ENCODE peak calls at places on chromosomes 13 and 19, in seven cellular contexts. One of them, this sample, is unnamed.

GRCh38 chr13:64428196-64428595 is 2801.9 kb downstream of the PCDH9 start:
- DNase-seq in tibial artery: no peak
- DNase-seq in heart left ventricle: no peak
- DNase-seq in DND-41: no peak
- DNase-seq in A549: peak; percentile 1
- DNase-seq in CD8-positive, alpha-beta memory T cell: no peak
- DNase-seq in CD4-positive, alpha-beta memory T cell: no peak
- DNase-seq in this sample: no peak

GRCh38 chr13:66994498-66995365 is 235.4 kb downstream of the PCDH9 start:
- DNase-seq in DND-41: no peak
- DNase-seq in CD8-positive, alpha-beta memory T cell: no peak
- DNase-seq in CD4-positive, alpha-beta memory T cell: no peak
- DNase-seq in A549: peak; percentile 17
- DNase-seq in tibial artery: no peak
- DNase-seq in heart left ventricle: no peak
- DNase-seq in this sample: peak; percentile 2

GRCh38 chr13:64633948-64634347 is 2596.2 kb downstream of the PCDH9 start:
- DNase-seq in CD8-positive, alpha-beta memory T cell: no peak
- DNase-seq in CD4-positive, alpha-beta memory T cell: no peak
- DNase-seq in heart left ventricle: no peak
- DNase-seq in DND-41: no peak
- DNase-seq in A549: no peak
- DNase-seq in tibial artery: no peak
- DNase-seq in this sample: no peak

GRCh38 chr19:43751466-43752220 is 3.1 kb downstream of the SMG9 start:
- DNase-seq in CD4-positive, alpha-beta memory T cell: no peak
- DNase-seq in DND-41: no peak
- DNase-seq in tibial artery: no peak
- DNase-seq in heart left ventricle: no peak
- DNase-seq in A549: no peak
- DNase-seq in CD8-positive, alpha-beta memory T cell: no peak
- DNase-seq in this sample: no peak

GRCh38 chr13:25821761-25822160 is 230.1 kb downstream of the SHISA2 start:
- DNase-seq in DND-41: no peak
- DNase-seq in heart left ventricle: no peak
- DNase-seq in CD4-positive, alpha-beta memory T cell: no peak
- DNase-seq in tibial artery: no peak
- DNase-seq in CD8-positive, alpha-beta memory T cell: no peak
- DNase-seq in A549: no peak
- DNase-seq in this sample: no peak

GRCh38 chr19:46213156-46213555 is 16.4 kb upstream of the IGFL1 start:
- DNase-seq in CD4-positive, alpha-beta memory T cell: no peak
- DNase-seq in tibial artery: no peak
- DNase-seq in DND-41: no peak
- DNase-seq in heart left ventricle: no peak
- DNase-seq in CD8-positive, alpha-beta memory T cell: no peak
- DNase-seq in A549: peak; percentile 50
- DNase-seq in this sample: no peak

GRCh38 chr13:48043789-48044503 is 6.4 kb downstream of the NUDT15 start:
- DNase-seq in CD8-positive, alpha-beta memory T cell: no peak
- DNase-seq in DND-41: no peak
- DNase-seq in heart left ventricle: no peak
- DNase-seq in CD4-positive, alpha-beta memory T cell: peak; percentile 1
- DNase-seq in tibial artery: no peak
- DNase-seq in A549: no peak
- DNase-seq in this sample: peak; percentile 70

GRCh38 chr19:29934781-29935180 is 7.3 kb upstream of the URI1 start:
- DNase-seq in A549: no peak
- DNase-seq in tibial artery: no peak
- DNase-seq in DND-41: no peak
- DNase-seq in heart left ventricle: no peak
- DNase-seq in CD4-positive, alpha-beta memory T cell: no peak
- DNase-seq in CD8-positive, alpha-beta memory T cell: no peak
- DNase-seq in this sample: no peak

GRCh38 chr13:30744056-30744684 is 8.8 kb downstream of the ALOX5AP start:
- DNase-seq in CD8-positive, alpha-beta memory T cell: peak; percentile 82
- DNase-seq in A549: peak; percentile 35
- DNase-seq in CD4-positive, alpha-beta memory T cell: peak; percentile 94
- DNase-seq in tibial artery: no peak
- DNase-seq in DND-41: peak; percentile 83
- DNase-seq in heart left ventricle: peak; percentile 40
- DNase-seq in this sample: peak; percentile 90
- H3K4me1 ChIP-seq in CD8-positive, alpha-beta memory T cell: peaks cover 64% of the 10 kb centered on the region
- H3K4me1 ChIP-seq in A549: peaks cover 70% of the 10 kb centered on the region
- H3K4me1 ChIP-seq in CD4-positive, alpha-beta memory T cell: peaks cover 65% of the 10 kb centered on the region
- H3K4me1 ChIP-seq in tibial artery: peaks cover 3% of the 10 kb centered on the region
- H3K4me1 ChIP-seq in DND-41: peaks cover 26% of the 10 kb centered on the region
- H3K4me1 ChIP-seq in heart left ventricle: peaks cover 34% of the 10 kb centered on the region
- H3K4me1 ChIP-seq in this sample: peaks cover 32% of the 10 kb centered on the region

GRCh38 chr13:33510350-33510749 is 224.8 kb upstream of the STARD13 start:
- DNase-seq in DND-41: no peak
- DNase-seq in tibial artery: no peak
- DNase-seq in CD8-positive, alpha-beta memory T cell: no peak
- DNase-seq in heart left ventricle: no peak
- DNase-seq in A549: no peak
- DNase-seq in CD4-positive, alpha-beta memory T cell: no peak
- DNase-seq in this sample: no peak
- H3K27ac ChIP-seq in DND-41: no peak overlapping the region
- H3K27ac ChIP-seq in tibial artery: peak overlapping the region; percentile 89
- H3K27ac ChIP-seq in CD8-positive, alpha-beta memory T cell: no peak overlapping the region
- H3K27ac ChIP-seq in heart left ventricle: peak overlapping the region; percentile 89
- H3K27ac ChIP-seq in A549: no peak overlapping the region
- H3K27ac ChIP-seq in CD4-positive, alpha-beta memory T cell: no peak overlapping the region
- H3K27ac ChIP-seq in this sample: no peak overlapping the region

DNA sequence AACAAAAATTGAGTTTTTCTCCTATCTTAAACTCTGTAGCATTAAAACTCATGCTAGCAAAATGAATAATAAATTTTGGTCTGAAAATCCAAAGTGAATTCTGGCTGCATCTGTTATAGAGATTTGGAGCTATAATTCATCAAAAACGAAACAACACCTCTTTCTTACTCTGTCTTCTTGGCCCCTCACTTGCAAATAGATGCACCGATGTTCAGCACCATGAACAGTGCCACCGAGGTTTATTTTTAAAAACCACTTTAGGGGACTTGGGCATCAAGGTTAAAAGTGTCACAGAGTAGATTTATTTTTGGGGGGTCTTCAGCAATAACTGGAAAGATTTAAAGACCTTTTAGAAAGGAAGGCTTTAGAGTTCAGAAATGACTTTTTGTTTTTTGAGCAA is 26.1 kb upstream of the EID2 start:
- DNase-seq in CD4-positive, alpha-beta memory T cell: no peak
- DNase-seq in CD8-positive, alpha-beta memory T cell: no peak
- DNase-seq in DND-41: no peak
- DNase-seq in heart left ventricle: no peak
- DNase-seq in A549: no peak
- DNase-seq in tibial artery: no peak
- DNase-seq in this sample: no peak
- H3K4me1 ChIP-seq in CD4-positive, alpha-beta memory T cell: no peaks in the 10 kb centered on the region
- H3K4me1 ChIP-seq in CD8-positive, alpha-beta memory T cell: no peaks in the 10 kb centered on the region
- H3K4me1 ChIP-seq in DND-41: no peaks in the 10 kb centered on the region
- H3K4me1 ChIP-seq in heart left ventricle: no peaks in the 10 kb centered on the region
- H3K4me1 ChIP-seq in A549: peaks cover 7% of the 10 kb centered on the region
- H3K4me1 ChIP-seq in tibial artery: no peaks in the 10 kb centered on the region
- H3K4me1 ChIP-seq in this sample: no peaks in the 10 kb centered on the region

DNA sequence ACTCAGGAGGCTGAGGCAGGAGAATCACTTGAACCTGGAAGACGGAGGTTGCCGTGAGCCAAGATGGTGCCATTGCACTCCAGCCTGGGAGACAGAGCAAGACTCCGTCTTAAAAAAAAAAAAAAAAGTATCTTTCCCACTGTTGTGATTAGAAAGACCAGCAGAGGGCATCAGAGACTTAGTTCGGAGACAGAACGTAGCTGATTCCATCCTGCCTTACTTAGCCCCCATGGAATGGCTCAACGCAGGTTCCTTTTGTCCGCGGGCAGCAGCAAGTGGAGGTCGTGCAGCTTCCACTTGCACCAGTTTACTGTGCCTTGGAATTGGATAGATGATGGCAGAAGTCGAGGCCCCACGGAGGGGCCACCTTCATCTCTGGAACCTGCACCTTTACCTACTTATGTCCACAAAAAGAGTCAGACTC is 8.1 kb downstream of the TIMM29 start:
- DNase-seq in CD4-positive, alpha-beta memory T cell: peak; percentile 63
- DNase-seq in tibial artery: no peak
- DNase-seq in CD8-positive, alpha-beta memory T cell: peak; percentile 63
- DNase-seq in heart left ventricle: no peak
- DNase-seq in DND-41: peak; percentile 54
- DNase-seq in A549: peak; percentile 75
- DNase-seq in this sample: peak; percentile 80
- H3K27ac ChIP-seq in CD4-positive, alpha-beta memory T cell: no peak overlapping the region
- H3K27ac ChIP-seq in tibial artery: no peak overlapping the region
- H3K27ac ChIP-seq in CD8-positive, alpha-beta memory T cell: no peak overlapping the region
- H3K27ac ChIP-seq in heart left ventricle: no peak overlapping the region
- H3K27ac ChIP-seq in DND-41: no peak overlapping the region
- H3K27ac ChIP-seq in A549: peak overlapping the region; percentile 72
- H3K27ac ChIP-seq in this sample: peak overlapping the region; percentile 17

This sample was measured in small intestine.